ENCODE peak calls at places on chromosomes 13 and 19, in five cellular contexts. One of them, this sample, is unnamed.
A peak's percentile ranks its signal among the peaks of the same experiment; 100 is the strongest.

GRCh38 chr13:110835721-110836599 is 78.9 kb downstream of the ANKRD10 start:
- DNase-seq in HEK293T: no peak
- DNase-seq in HepG2: no peak
- DNase-seq in GM12878: no peak
- DNase-seq in H1: no peak
- DNase-seq in this sample: no peak

GRCh38 chr19:2604747-2605329 is 97.7 kb downstream of the GNG7 start:
- DNase-seq in HEK293T: no peak
- DNase-seq in HepG2: no peak
- DNase-seq in GM12878: no peak
- DNase-seq in H1: no peak
- DNase-seq in this sample: no peak

GRCh38 chr13:110387451-110388140 is 80.5 kb downstream of the COL4A2 start:
- DNase-seq in HEK293T: no peak
- DNase-seq in HepG2: no peak
- DNase-seq in GM12878: no peak
- DNase-seq in H1: no peak
- DNase-seq in this sample: no peak

GRCh38 chr13:30165791-30166190 is 141.6 kb downstream of the KATNAL1 start:
- DNase-seq in HEK293T: no peak
- DNase-seq in HepG2: no peak
- DNase-seq in GM12878: no peak
- DNase-seq in H1: no peak
- DNase-seq in this sample: no peak

GRCh38 chr19:48896191-48896720 is 2.3 kb downstream of the TULP2 start:
- DNase-seq in HEK293T: peak; percentile 82
- DNase-seq in HepG2: no peak
- DNase-seq in GM12878: no peak
- DNase-seq in H1: peak; percentile 64
- DNase-seq in this sample: no peak

GRCh38 chr13:45364876-45365557 is 24.0 kb upstream of the TPT1 start:
- DNase-seq in HEK293T: no peak
- DNase-seq in HepG2: no peak
- DNase-seq in GM12878: no peak
- DNase-seq in H1: no peak
- DNase-seq in this sample: no peak

GRCh38 chr13:38685974-38686571 is 804 bp upstream of the FREM2 start:
- DNase-seq in HEK293T: peak; percentile 52
- DNase-seq in HepG2: no peak
- DNase-seq in GM12878: no peak
- DNase-seq in H1: no peak
- DNase-seq in this sample: peak; percentile 8

GRCh38 chr13:24741016-24741662 is 22.8 kb upstream of the RNF17 start:
- DNase-seq in HEK293T: peak; percentile 21
- DNase-seq in HepG2: peak; percentile 10
- DNase-seq in GM12878: no peak
- DNase-seq in H1: no peak
- DNase-seq in this sample: no peak

GRCh38 chr19:3570619-3571018 is 2.1 kb upstream of the HMG20B start:
- DNase-seq in HEK293T: no peak
- DNase-seq in HepG2: peak; percentile 67
- DNase-seq in GM12878: no peak
- DNase-seq in H1: no peak
- DNase-seq in this sample: no peak

GRCh38 chr19:4369888-4370260 is 26.5 kb downstream of the MPND start:
- DNase-seq in HEK293T: no peak
- DNase-seq in HepG2: no peak
- DNase-seq in GM12878: no peak
- DNase-seq in H1: no peak
- DNase-seq in this sample: no peak

GRCh38 chr13:32254416-32254815 is 60.7 kb downstream of the ZAR1L start:
- DNase-seq in HEK293T: no peak
- DNase-seq in HepG2: no peak
- DNase-seq in GM12878: no peak
- DNase-seq in H1: no peak
- DNase-seq in this sample: no peak

GRCh38 chr19:57473646-57474045 is 3.7 kb downstream of the ZNF772 start:
- DNase-seq in HEK293T: no peak
- DNase-seq in HepG2: no peak
- DNase-seq in GM12878: no peak
- DNase-seq in H1: no peak
- DNase-seq in this sample: no peak

GRCh38 chr19:18419195-18419698 is at the start of gene SSBP4:
- DNase-seq in HEK293T: peak; percentile 87
- DNase-seq in HepG2: peak; percentile 66
- DNase-seq in GM12878: no peak
- DNase-seq in H1: no peak
- DNase-seq in this sample: no peak

GRCh38 chr13:20505405-20506366 is 20.0 kb downstream of the CRYL1 start:
- DNase-seq in HEK293T: no peak
- DNase-seq in HepG2: peak; percentile 95
- DNase-seq in GM12878: no peak
- DNase-seq in H1: no peak
- DNase-seq in this sample: no peak

GRCh38 chr19:44912854-44913253 is 1.6 kb upstream of the APOC1 start:
- DNase-seq in HEK293T: no peak
- DNase-seq in HepG2: peak; percentile 72
- DNase-seq in GM12878: no peak
- DNase-seq in H1: no peak
- DNase-seq in this sample: no peak

GRCh38 chr13:25493930-25494707 is 122.3 kb downstream of the ATP8A2 start:
- DNase-seq in HEK293T: no peak
- DNase-seq in HepG2: no peak
- DNase-seq in GM12878: no peak
- DNase-seq in H1: no peak
- DNase-seq in this sample: no peak

GRCh38 chr19:29431332-29431731 is 94.5 kb upstream of the VSTM2B start:
- DNase-seq in HEK293T: no peak
- DNase-seq in HepG2: no peak
- DNase-seq in GM12878: no peak
- DNase-seq in H1: no peak
- DNase-seq in this sample: no peak

GRCh38 chr19:15154002-15154612 is 46.7 kb downstream of the NOTCH3 start:
- DNase-seq in HEK293T: peak; percentile 55
- DNase-seq in HepG2: peak; percentile 49
- DNase-seq in GM12878: no peak
- DNase-seq in H1: no peak
- DNase-seq in this sample: no peak

GRCh38 chr13:39263033-39263432 is 224.8 kb downstream of the NHLRC3 start:
- DNase-seq in HEK293T: peak; percentile 66
- DNase-seq in HepG2: peak; percentile 23
- DNase-seq in GM12878: peak; percentile 9
- DNase-seq in H1: no peak
- DNase-seq in this sample: no peak

GRCh38 chr13:32125746-32126145 is 94.2 kb downstream of the FRY start:
- DNase-seq in HEK293T: no peak
- DNase-seq in HepG2: no peak
- DNase-seq in GM12878: no peak
- DNase-seq in H1: no peak
- DNase-seq in this sample: no peak

GRCh38 chr19:33668968-33669367 is 47.2 kb downstream of the CHST8 start:
- DNase-seq in HEK293T: no peak
- DNase-seq in HepG2: peak; percentile 26
- DNase-seq in GM12878: no peak
- DNase-seq in H1: no peak
- DNase-seq in this sample: no peak
- TF ChIP-seq SUZ12 in HEK293T: no peak
- TF ChIP-seq SUZ12 in HepG2: no peak
- TF ChIP-seq SUZ12 in GM12878: no peak
- TF ChIP-seq SUZ12 in H1: no peak
- TF ChIP-seq SUZ12 in this sample: no peak

GRCh38 chr19:46863818-46864629 is 3.2 kb downstream of the ARHGAP35 start:
- DNase-seq in HEK293T: no peak
- DNase-seq in HepG2: peak; percentile 66
- DNase-seq in GM12878: no peak
- DNase-seq in H1: peak; percentile 44
- DNase-seq in this sample: no peak
- TF ChIP-seq SUZ12 in HEK293T: no peak
- TF ChIP-seq SUZ12 in HepG2: no peak
- TF ChIP-seq SUZ12 in GM12878: no peak
- TF ChIP-seq SUZ12 in H1: no peak
- TF ChIP-seq SUZ12 in this sample: no peak

GRCh38 chr19:6739884-6740588 is 556 bp downstream of the TRIP10 start:
- DNase-seq in HEK293T: no peak
- DNase-seq in HepG2: no peak
- DNase-seq in GM12878: no peak
- DNase-seq in H1: no peak
- DNase-seq in this sample: no peak
- TF ChIP-seq SUZ12 in HEK293T: no peak
- TF ChIP-seq SUZ12 in HepG2: no peak
- TF ChIP-seq SUZ12 in GM12878: no peak
- TF ChIP-seq SUZ12 in H1: no peak
- TF ChIP-seq SUZ12 in this sample: no peak

GRCh38 chr19:10887616-10888367 is 16.4 kb downstream of the CARM1 start:
- DNase-seq in HEK293T: no peak
- DNase-seq in HepG2: no peak
- DNase-seq in GM12878: no peak
- DNase-seq in H1: no peak
- DNase-seq in this sample: no peak
- TF ChIP-seq SUZ12 in HEK293T: no peak
- TF ChIP-seq SUZ12 in HepG2: no peak
- TF ChIP-seq SUZ12 in GM12878: no peak
- TF ChIP-seq SUZ12 in H1: no peak
- TF ChIP-seq SUZ12 in this sample: no peak

GRCh38 chr13:113566227-113566561 is 18.4 kb upstream of the TFDP1 start:
- DNase-seq in HEK293T: no peak
- DNase-seq in HepG2: no peak
- DNase-seq in GM12878: no peak
- DNase-seq in H1: no peak
- DNase-seq in this sample: no peak
- TF ChIP-seq SUZ12 in HEK293T: no peak
- TF ChIP-seq SUZ12 in HepG2: no peak
- TF ChIP-seq SUZ12 in GM12878: no peak
- TF ChIP-seq SUZ12 in H1: no peak
- TF ChIP-seq SUZ12 in this sample: no peak

DNA sequence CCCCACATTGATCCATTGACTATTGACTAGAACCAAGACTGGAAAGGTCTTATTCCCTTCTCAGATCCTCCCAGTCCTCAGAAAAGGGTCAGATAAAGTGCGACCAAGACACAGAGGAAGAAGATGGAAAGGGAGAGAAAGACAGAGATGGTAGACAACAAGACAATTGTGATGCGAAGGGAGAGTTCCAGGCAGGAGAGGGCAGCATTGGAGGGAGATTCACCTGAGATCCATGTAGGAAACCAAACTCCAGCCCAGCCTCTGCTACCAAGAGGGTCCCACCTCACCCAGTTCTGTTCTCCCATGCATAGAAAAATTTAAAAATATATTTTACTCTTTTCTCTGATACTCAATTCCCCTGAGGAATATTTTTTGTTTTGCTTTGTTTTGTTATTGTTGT is 67.3 kb upstream of the TSHZ3 start:
- DNase-seq in HEK293T: no peak
- DNase-seq in HepG2: no peak
- DNase-seq in GM12878: no peak
- DNase-seq in H1: no peak
- DNase-seq in this sample: no peak
- TF ChIP-seq SUZ12 in HEK293T: no peak
- TF ChIP-seq SUZ12 in HepG2: no peak
- TF ChIP-seq SUZ12 in GM12878: no peak
- TF ChIP-seq SUZ12 in H1: no peak
- TF ChIP-seq SUZ12 in this sample: no peak

DNA sequence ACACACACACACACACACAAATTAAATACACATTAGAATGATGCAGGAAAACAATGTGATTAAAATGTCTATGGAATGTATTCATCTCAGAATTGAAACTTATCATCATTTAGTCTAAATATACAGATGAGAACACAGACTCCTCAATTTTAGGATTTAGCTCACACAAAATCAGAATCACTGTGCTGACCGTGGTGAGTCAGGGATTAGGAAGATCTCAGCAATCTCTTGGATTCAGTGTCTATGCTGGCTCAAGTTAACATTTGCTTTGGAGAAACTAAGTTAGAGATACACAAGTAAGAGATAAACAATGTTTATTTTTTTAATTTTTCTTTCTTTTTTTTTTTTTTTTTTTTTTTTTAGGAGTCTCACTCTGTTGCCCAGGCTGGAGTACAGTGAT is 323.6 kb downstream of the KLF12 start:
- DNase-seq in HEK293T: no peak
- DNase-seq in HepG2: no peak
- DNase-seq in GM12878: no peak
- DNase-seq in H1: no peak
- DNase-seq in this sample: no peak
- TF ChIP-seq SUZ12 in HEK293T: no peak
- TF ChIP-seq SUZ12 in HepG2: no peak
- TF ChIP-seq SUZ12 in GM12878: no peak
- TF ChIP-seq SUZ12 in H1: no peak
- TF ChIP-seq SUZ12 in this sample: no peak

This sample was measured in NT2/D1.